ENCODE peak calls at places on chromosomes 6 and 20, in nine cellular contexts. W, U, R, C, G, J, N, Z and A are unnamed samples.

GRCh38 chr6:18323935-18324707 is 59.8 kb upstream of the DEK start:
- DNase-seq in R (no peak), Z (peak), N (peak), J (peak), C (peak), W (no peak), G (peak), U (peak), A (no peak)

GRCh38 chr6:75631847-75632246 is 30.2 kb downstream of the SENP6 start:
- DNase-seq in N (no peak), G (no peak), J (no peak), Z (no peak), U (no peak), R (no peak), C (no peak), W (no peak), A (no peak)

GRCh38 chr20:51306521-51307358 is 235.8 kb downstream of the NFATC2 start:
- DNase-seq in C (peak), Z (peak), W (peak), R (peak), G (peak), U (peak), N (peak), J (peak), A (peak)

GRCh38 chr6:69732640-69733039 is 64.2 kb downstream of the LMBRD1 start:
- DNase-seq in C (no peak), R (no peak), N (peak), G (peak), J (no peak), U (peak), W (no peak), Z (no peak), A (no peak)

GRCh38 chr6:3585320-3585935 is 128.6 kb upstream of the SLC22A23 start:
- DNase-seq in J (no peak), R (no peak), Z (peak), U (peak), N (peak), W (no peak), G (peak), C (no peak), A (no peak)

GRCh38 chr6:77123527-77123926 is 339.8 kb downstream of the HTR1B start:
- DNase-seq in U (no peak), Z (peak), G (no peak), C (no peak), R (no peak), N (peak), J (no peak), W (no peak), A (no peak)

GRCh38 chr6:106617857-106618256 is 11.4 kb downstream of the RTN4IP1 start:
- DNase-seq in Z (no peak), G (no peak), N (no peak), R (no peak), U (no peak), W (no peak), J (no peak), C (no peak), A (no peak)

GRCh38 chr6:164401871-164402270 is 907.5 kb downstream of the C6orf118 start:
- DNase-seq in W (no peak), G (no peak), N (no peak), J (no peak), R (no peak), C (no peak), Z (no peak), U (no peak), A (no peak)

GRCh38 chr20:46545077-46545826 is 5.2 kb downstream of the OCSTAMP start:
- DNase-seq in C (no peak), U (peak), G (no peak), W (no peak), N (no peak), J (no peak), R (no peak), Z (no peak), A (no peak)

GRCh38 chr20:19909696-19910095 is 107.5 kb upstream of the NAA20 start:
- DNase-seq in Z (no peak), C (peak), R (peak), W (peak), N (no peak), G (peak), U (no peak), J (no peak), A (no peak)

GRCh38 chr20:38523697-38524096 is 51.1 kb downstream of the RALGAPB start:
- DNase-seq in G (peak), N (peak), R (no peak), C (no peak), J (no peak), U (peak), Z (peak), W (no peak), A (no peak)

GRCh38 chr6:105851586-105851985 is 234.6 kb upstream of the PRDM1 start:
- DNase-seq in Z (no peak), W (no peak), N (no peak), C (no peak), R (no peak), J (no peak), U (no peak), G (no peak), A (no peak)

GRCh38 chr20:5181955-5182354 is 55.1 kb downstream of the CDS2 start:
- DNase-seq in R (no peak), G (peak), J (no peak), C (no peak), N (peak), W (no peak), Z (peak), U (peak), A (no peak)

GRCh38 chr20:2688041-2688591 is 4.5 kb upstream of the EBF4 start:
- DNase-seq in G (peak), U (peak), W (no peak), N (peak), C (peak), J (peak), Z (no peak), R (peak), A (peak)

GRCh38 chr6:11128608-11129007 is 17.1 kb upstream of the ERVFRD-1 start:
- DNase-seq in J (no peak), Z (no peak), N (no peak), G (no peak), U (no peak), W (no peak), R (no peak), C (no peak), A (no peak)

GRCh38 chr20:51387125-51387865 is 155.2 kb downstream of the NFATC2 start:
- DNase-seq in N (no peak), R (no peak), J (no peak), G (no peak), Z (no peak), W (no peak), C (no peak), U (no peak), A (peak)

GRCh38 chr20:44756011-44756688 is 10.5 kb downstream of the KCNK15 start:
- DNase-seq in Z (no peak), G (no peak), N (no peak), U (no peak), C (no peak), R (no peak), W (no peak), J (no peak), A (no peak)

GRCh38 chr20:31595654-31596411 is 9.3 kb upstream of the ID1 start:
- DNase-seq in G (peak), U (peak), R (peak), N (peak), W (no peak), J (no peak), C (no peak), Z (peak), A (no peak)

GRCh38 chr6:80143312-80143960 is 37.0 kb downstream of the BCKDHB start:
- DNase-seq in J (no peak), C (peak), W (peak), R (peak), G (peak), N (peak), U (peak), Z (peak), A (no peak)

GRCh38 chr6:27334141-27334540 is 22.1 kb upstream of the POM121L2 start:
- DNase-seq in N (no peak), R (no peak), G (no peak), W (no peak), U (no peak), Z (no peak), C (no peak), J (no peak), A (no peak)

GRCh38 chr20:3165473-3166337 is 6.0 kb upstream of the FASTKD5 start:
- DNase-seq in N (no peak), W (no peak), Z (no peak), G (peak), U (peak), J (no peak), R (peak), C (peak), A (no peak)

GRCh38 chr6:142822882-142823578 is 121.9 kb downstream of the HIVEP2 start:
- DNase-seq in J (no peak), R (no peak), C (no peak), N (no peak), W (no peak), Z (peak), U (no peak), G (no peak), A (peak)

GRCh38 chr6:37207903-37208456 is 38.0 kb downstream of the PIM1 start:
- DNase-seq in R (peak), J (peak), G (peak), N (peak), C (peak), Z (peak), U (peak), W (peak), A (peak)

GRCh38 chr6:34536251-34536958 is 19.7 kb downstream of the SPDEF start:
- DNase-seq in Z (no peak), J (no peak), U (no peak), G (no peak), C (peak), R (peak), N (no peak), W (no peak), A (no peak)

GRCh38 chr6:52574709-52575489 is 2.0 kb downstream of the TRAM2 start:
- DNase-seq in N (peak), U (peak), J (peak), R (peak), G (no peak), W (no peak), Z (no peak), C (peak), A (no peak)

GRCh38 chr6:149198265-149198664 is 119.2 kb upstream of the TAB2 start:
- DNase-seq in C (no peak), J (no peak), Z (no peak), G (no peak), N (no peak), U (no peak), R (no peak), W (no peak), A (no peak)

GRCh38 chr20:63782051-63782471 is 42.5 kb downstream of the SLC2A4RG start:
- DNase-seq in Z (no peak), G (no peak), W (no peak), U (no peak), J (peak), C (no peak), R (no peak), N (no peak), A (no peak)

GRCh38 chr6:130603391-130603790 is 223.8 kb upstream of the SMLR1 start:
- DNase-seq in W (no peak), U (no peak), N (no peak), Z (no peak), C (no peak), J (no peak), G (no peak), R (no peak), A (no peak)

GRCh38 chr6:35178932-35179832 is 34.6 kb upstream of the SCUBE3 start:
- DNase-seq in W (no peak), Z (no peak), R (no peak), N (no peak), C (no peak), G (no peak), U (no peak), J (no peak), A (no peak)

GRCh38 chr6:168102093-168102985 is 23.3 kb upstream of the FRMD1 start:
- DNase-seq in N (no peak), C (peak), R (peak), J (no peak), U (no peak), Z (no peak), W (no peak), G (no peak), A (no peak)

GRCh38 chr6:41505084-41506049 is 40.8 kb upstream of the FOXP4 start:
- DNase-seq in C (peak), G (peak), U (peak), W (no peak), R (peak), N (peak), J (no peak), Z (peak), A (no peak)
- H3K4me3 ChIP-seq in C (no peak), G (peak), U (peak), W (peak), R (peak), N (peak), J (no peak), Z (no peak), A (peak)

DNA sequence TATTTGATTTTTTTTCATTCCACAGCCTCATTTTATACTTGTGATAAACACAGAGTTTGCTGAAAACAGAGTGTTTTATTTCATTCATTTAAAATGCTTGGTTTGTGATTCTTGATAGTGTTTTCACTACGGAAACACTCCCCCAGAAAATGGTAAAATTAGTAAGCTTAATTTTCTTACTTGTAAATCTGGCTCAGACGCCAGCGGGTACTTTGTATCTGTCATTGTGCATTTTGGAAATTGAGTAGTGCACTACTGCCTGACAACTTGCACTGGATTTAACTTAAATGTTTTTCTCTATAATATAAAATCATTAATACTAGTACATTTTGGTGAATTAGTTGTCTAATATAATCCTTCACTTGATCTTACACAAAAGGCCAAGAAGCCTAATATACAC is 37.0 kb upstream of the HINT3 start:
- DNase-seq in J (no peak), U (no peak), C (no peak), R (no peak), G (no peak), N (no peak), W (no peak), Z (no peak), A (no peak)
- H3K4me3 ChIP-seq in J (no peak), U (no peak), C (no peak), R (peak), G (no peak), N (no peak), W (no peak), Z (peak), A (no peak)

GRCh38 chr6:108118791-108119211 is 44.3 kb upstream of the OSTM1 start:
- DNase-seq in G (no peak), Z (no peak), C (no peak), R (no peak), J (no peak), U (peak), W (no peak), N (peak), A (no peak)

GRCh38 chr6:108118359-108118724 is 43.8 kb upstream of the OSTM1 start:
- DNase-seq in G (no peak), Z (no peak), U (no peak), J (no peak), R (no peak), N (no peak), W (no peak), C (no peak), A (no peak)

GRCh38 chr6:108120311-108120710 is 45.5 kb upstream of the NR2E1 start:
- DNase-seq in Z (no peak), C (no peak), J (no peak), G (no peak), N (no peak), R (no peak), W (no peak), U (no peak), A (no peak)

GRCh38 chr6:108117427-108118358 is 43.2 kb upstream of the OSTM1 start:
- DNase-seq in Z (peak), J (no peak), R (peak), C (peak), G (no peak), N (peak), U (peak), W (no peak), A (no peak)

DNA sequence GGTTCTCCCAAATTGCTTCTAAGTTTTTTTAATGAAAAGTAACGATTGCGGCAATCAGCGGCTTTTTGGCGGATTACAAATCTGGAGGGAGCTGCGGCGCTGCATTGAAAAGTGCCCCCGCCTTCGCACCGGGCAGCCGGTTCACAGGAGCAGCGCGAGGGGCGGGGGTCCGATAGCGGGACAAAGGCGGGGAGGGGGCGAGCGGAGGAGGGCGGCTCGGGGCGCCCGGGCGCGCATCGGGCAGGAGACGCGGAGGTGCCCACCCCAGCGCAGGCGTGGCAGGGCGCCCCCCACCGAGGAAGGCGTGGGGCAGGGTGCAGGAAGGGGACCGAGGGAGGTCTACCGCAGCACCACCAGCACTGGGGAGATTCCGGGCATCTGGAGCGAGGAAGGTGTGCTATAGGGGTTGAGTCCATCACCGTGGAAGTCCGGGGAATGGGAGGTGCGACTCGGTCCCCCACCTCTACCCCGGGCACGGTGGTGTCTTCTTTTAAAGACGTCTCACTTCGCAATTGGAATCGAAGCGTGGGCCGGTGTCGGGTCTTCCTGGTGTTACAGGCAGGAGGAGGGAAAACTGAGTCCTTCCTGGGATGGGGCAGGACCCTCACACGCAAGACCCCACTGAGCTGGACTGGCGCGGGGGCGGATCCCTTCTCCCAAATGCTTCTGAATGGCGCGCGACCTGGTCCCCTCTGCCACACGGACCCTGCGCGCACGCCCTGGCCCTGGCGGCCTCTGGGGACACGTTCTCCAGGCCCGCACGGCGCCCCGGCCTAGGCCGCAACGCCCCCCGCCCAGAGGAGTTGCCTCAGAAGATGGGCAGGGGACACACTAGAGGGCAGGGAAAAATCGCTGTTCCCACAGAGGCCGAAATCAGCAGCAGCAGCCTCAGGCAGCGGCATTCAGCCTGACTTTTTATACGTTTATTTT is 44.9 kb upstream of the OSTM1 start:
- DNase-seq in Z (no peak), J (no peak), R (no peak), C (no peak), U (no peak), W (no peak), G (no peak), N (no peak), A (no peak)
- H3K4me3 ChIP-seq in Z (no peak), J (peak), R (peak), C (no peak), U (peak), W (peak), G (peak), N (peak), A (peak)

DNA sequence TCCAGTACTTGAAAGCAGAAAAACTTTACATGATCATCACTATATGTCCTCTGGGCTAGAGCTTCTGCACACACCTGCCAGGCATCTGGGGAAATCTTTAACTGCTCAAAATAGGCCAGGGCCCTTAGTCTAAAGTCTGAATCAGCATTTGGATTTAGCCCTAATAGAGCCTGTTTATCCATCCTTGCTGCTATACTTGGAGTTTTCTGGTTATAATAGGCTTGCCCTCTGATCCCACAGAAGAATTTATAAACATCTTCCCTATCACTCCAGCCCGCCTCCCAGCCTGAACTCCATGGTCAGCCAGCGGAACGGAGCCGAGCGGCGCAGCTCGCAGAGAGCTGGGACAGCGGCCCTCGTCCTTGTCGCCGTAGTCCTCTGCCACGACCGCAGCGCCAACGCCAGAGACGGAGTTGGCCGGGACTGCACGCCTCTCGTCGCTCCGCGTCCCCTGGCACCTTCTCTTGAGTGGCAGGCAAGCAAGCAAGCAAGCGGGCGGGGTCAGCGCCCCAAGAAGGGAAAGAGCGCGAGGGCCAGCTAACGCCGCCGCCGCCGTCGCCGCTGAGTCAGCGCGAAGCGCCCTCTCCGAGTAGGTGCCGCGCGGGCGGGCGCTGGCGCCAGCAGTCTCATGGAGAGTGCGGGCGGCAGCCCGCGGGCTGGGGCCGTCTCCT is 25.4 kb upstream of the ASIP start:
- DNase-seq in J (no peak), N (peak), C (peak), G (peak), W (no peak), Z (peak), U (peak), R (peak), A (peak)
- H3K4me3 ChIP-seq in J (no peak), N (peak), C (no peak), G (peak), W (peak), Z (peak), U (peak), R (peak), A (peak)

DNA sequence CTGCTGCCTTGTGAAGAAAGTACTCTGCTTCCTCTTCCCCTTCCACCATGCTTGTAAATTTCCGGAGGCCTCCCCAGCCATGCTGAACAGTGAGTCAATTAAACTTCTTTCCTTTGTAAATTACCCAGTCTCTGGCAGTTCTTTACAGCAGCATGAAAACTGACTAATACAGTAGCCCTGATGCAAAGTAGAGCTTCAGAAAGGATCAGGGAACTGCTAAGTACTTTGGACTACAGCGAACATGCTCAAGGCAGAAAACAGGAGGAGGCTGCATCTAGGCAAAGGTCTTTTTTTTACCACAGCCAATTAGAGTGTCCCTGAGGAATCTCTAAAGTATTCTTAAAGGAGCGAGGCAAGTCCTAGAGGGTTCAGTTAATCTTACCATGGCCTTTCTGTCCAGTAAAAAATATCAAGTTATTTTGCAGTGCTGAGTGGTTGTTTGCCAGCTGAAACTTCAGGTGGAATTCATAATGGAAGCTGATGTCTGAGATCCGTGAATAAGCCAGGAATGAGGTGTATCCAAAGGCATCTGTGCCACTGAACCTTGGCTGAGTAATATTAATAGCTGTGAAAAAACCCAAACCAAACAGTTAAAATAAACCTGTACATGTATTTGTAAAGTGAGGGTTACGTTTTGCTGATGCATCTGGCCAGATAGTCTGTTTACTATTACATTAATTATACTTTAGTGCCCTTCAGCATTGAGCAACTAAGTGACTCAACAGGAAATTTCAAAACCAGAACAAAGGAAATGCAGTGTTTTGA is 170.4 kb downstream of the PHF3 start:
- DNase-seq in G (peak), C (peak), J (no peak), U (peak), R (no peak), W (peak), N (peak), Z (peak), A (no peak)
- H3K4me3 ChIP-seq in G (no peak), C (no peak), J (no peak), U (no peak), R (no peak), W (no peak), N (no peak), Z (no peak), A (no peak)